ENCODE peak calls at places on chromosomes 2 and 18, in four cellular contexts. T, K, Q and M are unnamed samples.

GRCh38 chr2:71577209-71577608 is 123.8 kb downstream of the DYSF start:
- DNase-seq in T (no peak), K (no peak), Q (no peak), M (no peak)

GRCh38 chr2:157833721-157834120 is 42.4 kb downstream of the ACVR1 start:
- DNase-seq in T (no peak), K (no peak), Q (no peak), M (no peak)

GRCh38 chr18:28112056-28112470 is 64.9 kb downstream of the CDH2 start:
- DNase-seq in Q (no peak), T (no peak), K (no peak), M (no peak)

GRCh38 chr2:58106896-58107295 is 60.3 kb downstream of the VRK2 start:
- DNase-seq in T (no peak), K (no peak), Q (no peak), M (no peak)

GRCh38 chr2:60358471-60358870 is 195.0 kb downstream of the BCL11A start:
- DNase-seq in T (no peak), K (no peak), Q (no peak), M (peak; percentile 62)

GRCh38 chr18:46621871-46622270 is 35.1 kb downstream of the LOXHD1 start:
- DNase-seq in Q (no peak), T (no peak), K (no peak), M (no peak)

GRCh38 chr18:57806891-57807280 is 3.8 kb upstream of the ATP8B1 start:
- DNase-seq in K (no peak), T (no peak), Q (no peak), M (no peak)

GRCh38 chr2:238236571-238236970 is 3.3 kb downstream of the HES6 start:
- DNase-seq in T (peak; percentile 67), K (no peak), Q (no peak), M (no peak)

GRCh38 chr2:106642679-106643078 is 155.5 kb downstream of the CD8B2 start:
- DNase-seq in T (no peak), Q (no peak), K (peak; percentile 23), M (no peak)

GRCh38 chr2:216073773-216074172 is 7.8 kb downstream of the PECR start:
- DNase-seq in T (no peak), Q (no peak), K (no peak), M (no peak)

GRCh38 chr2:204109681-204110080 is 173.1 kb downstream of the ICOS start:
- DNase-seq in Q (no peak), T (no peak), K (no peak), M (no peak)

GRCh38 chr2:60806988-60807681 is 51.1 kb downstream of the PAPOLG start:
- DNase-seq in K (peak; percentile 96), T (no peak), Q (no peak), M (no peak)

GRCh38 chr18:80175451-80176235 is 66.6 kb downstream of the ADNP2 start:
- DNase-seq in T (no peak), Q (peak; percentile 51), K (no peak), M (no peak)

GRCh38 chr2:105056245-105056644 is 18.4 kb downstream of the MRPS9 start:
- DNase-seq in Q (no peak), K (no peak), T (no peak), M (no peak)

GRCh38 chr2:42801388-42801787 is 9.0 kb upstream of the HAAO start:
- DNase-seq in T (no peak), K (no peak), Q (no peak), M (no peak)

GRCh38 chr18:55847960-55848359 is 260.0 kb upstream of the TCF4 start:
- DNase-seq in Q (no peak), K (no peak), T (no peak), M (no peak)

GRCh38 chr2:8263931-8264330 is 417.9 kb upstream of the ID2 start:
- DNase-seq in K (no peak), T (no peak), Q (no peak), M (no peak)

GRCh38 chr2:55048514-55048924 is 1.7 kb downstream of the RTN4 start:
- DNase-seq in T (no peak), K (peak; percentile 78), Q (no peak), M (no peak)

GRCh38 chr2:30714811-30715709 is 92.2 kb downstream of the CAPN13 start:
- DNase-seq in Q (peak; percentile 18), K (peak; percentile 40), T (no peak), M (no peak)

GRCh38 chr2:217846321-217846743 is 156.5 kb downstream of the TNS1 start:
- DNase-seq in K (no peak), Q (no peak), T (peak; percentile 86), M (peak; percentile 74)

GRCh38 chr2:105042189-105042588 is 4.3 kb downstream of the MRPS9 start:
- DNase-seq in Q (no peak), K (peak; percentile 16), T (no peak), M (no peak)

GRCh38 chr2:38010995-38011394 is 65.0 kb downstream of the CYP1B1 start:
- DNase-seq in K (no peak), T (no peak), Q (no peak), M (no peak)

GRCh38 chr2:219987830-219988229 is 360.4 kb downstream of the SLC4A3 start:
- DNase-seq in Q (no peak), T (no peak), K (no peak), M (no peak)